ENCODE peak calls at places on chromosomes 3 and 15, in four cellular contexts. M is left cardiac atrium, R is naive B cell, D is heart left ventricle. G is an unnamed sample.

GRCh38 chr3:173913397-173913796 is 515.9 kb downstream of the NLGN1 start:
- ATAC-seq in M (peak), R (no peak), D (peak), G (no peak)

GRCh38 chr3:38588995-38589937 is 60.2 kb downstream of the SCN5A start:
- ATAC-seq in M (no peak), R (no peak), D (no peak), G (no peak)

GRCh38 chr3:27311400-27311799 is 57.8 kb downstream of the NEK10 start:
- ATAC-seq in M (no peak), R (no peak), D (no peak), G (no peak)

GRCh38 chr3:46829699-46830208 is 33.5 kb downstream of the MYL3 start:
- ATAC-seq in M (no peak), R (no peak), D (no peak), G (no peak)

GRCh38 chr3:196323723-196324122 is 5.7 kb upstream of the DYNLT2B start:
- ATAC-seq in M (no peak), R (no peak), D (no peak), G (no peak)

GRCh38 chr15:93028111-93028631 is 60.8 kb downstream of the RGMA start:
- ATAC-seq in M (no peak), R (no peak), D (peak), G (no peak)

GRCh38 chr3:119595639-119596329 is 1.9 kb upstream of the PLA1A start:
- ATAC-seq in M (peak), R (no peak), D (peak), G (no peak)

GRCh38 chr15:86568378-86568777 is 488.7 kb downstream of the AGBL1 start:
- ATAC-seq in M (no peak), R (no peak), D (no peak), G (no peak)

GRCh38 chr3:171192176-171192854 is 165.8 kb upstream of the SLC2A2 start:
- ATAC-seq in M (no peak), R (no peak), D (no peak), G (no peak)

GRCh38 chr15:98785796-98786581 is 137.7 kb downstream of the IGF1R start:
- ATAC-seq in M (peak), R (no peak), D (peak), G (no peak)

GRCh38 chr3:123636431-123636841 is 51.6 kb upstream of the HACD2 start:
- ATAC-seq in M (peak), R (no peak), D (peak), G (no peak)

GRCh38 chr3:127822166-127822835 is at the start of gene MGLL:
- ATAC-seq in M (peak), R (no peak), D (peak), G (peak)

GRCh38 chr3:128463354-128463753 is 3.3 kb downstream of the DNAJB8 start:
- ATAC-seq in M (no peak), R (no peak), D (no peak), G (no peak)

G was measured in gastroesophageal sphincter.